ENCODE peak calls at places on chromosome X, in six cellular contexts. One of them, this sample, is unnamed.

GRCh38 chrX:34491126-34491525 is 166.0 kb downstream of the TMEM47 start:
- DNase-seq in mucosa of descending colon: no peak
- DNase-seq in mammary epithelial cell: no peak
- DNase-seq in A549: no peak
- DNase-seq in neural crest cell: no peak
- DNase-seq in CD4-positive, alpha-beta T cell: no peak
- DNase-seq in this sample: no peak

GRCh38 chrX:102930990-102931756 is 5.9 kb upstream of the RAB40AL start:
- DNase-seq in CD4-positive, alpha-beta T cell: no peak
- DNase-seq in mammary epithelial cell: peak
- DNase-seq in neural crest cell: no peak
- DNase-seq in A549: no peak
- DNase-seq in mucosa of descending colon: no peak
- DNase-seq in this sample: no peak

GRCh38 chrX:32741910-32742309 is 469.4 kb downstream of the DMD start:
- DNase-seq in mucosa of descending colon: no peak
- DNase-seq in mammary epithelial cell: no peak
- DNase-seq in A549: no peak
- DNase-seq in neural crest cell: no peak
- DNase-seq in CD4-positive, alpha-beta T cell: no peak
- DNase-seq in this sample: no peak

GRCh38 chrX:23952984-23953907 is 45.4 kb downstream of the CXorf58 start:
- DNase-seq in A549: no peak
- DNase-seq in CD4-positive, alpha-beta T cell: peak
- DNase-seq in neural crest cell: no peak
- DNase-seq in mammary epithelial cell: no peak
- DNase-seq in mucosa of descending colon: no peak
- DNase-seq in this sample: peak

GRCh38 chrX:131734621-131735020 is 190.7 kb downstream of the OR13H1 start:
- DNase-seq in neural crest cell: no peak
- DNase-seq in A549: no peak
- DNase-seq in CD4-positive, alpha-beta T cell: no peak
- DNase-seq in mammary epithelial cell: peak
- DNase-seq in mucosa of descending colon: no peak
- DNase-seq in this sample: no peak

GRCh38 chrX:76253432-76253831 is 80.6 kb downstream of the PBDC1 start:
- DNase-seq in CD4-positive, alpha-beta T cell: peak
- DNase-seq in neural crest cell: peak
- DNase-seq in A549: peak
- DNase-seq in mucosa of descending colon: no peak
- DNase-seq in mammary epithelial cell: peak
- DNase-seq in this sample: peak

GRCh38 chrX:141638601-141639000 is 49.1 kb downstream of the SPANXA2 start:
- DNase-seq in CD4-positive, alpha-beta T cell: no peak
- DNase-seq in A549: no peak
- DNase-seq in neural crest cell: no peak
- DNase-seq in mammary epithelial cell: no peak
- DNase-seq in mucosa of descending colon: no peak
- DNase-seq in this sample: no peak

GRCh38 chrX:106170318-106170717 is 2.2 kb downstream of the PWWP3B start:
- DNase-seq in CD4-positive, alpha-beta T cell: no peak
- DNase-seq in mammary epithelial cell: peak
- DNase-seq in mucosa of descending colon: no peak
- DNase-seq in neural crest cell: no peak
- DNase-seq in A549: no peak
- DNase-seq in this sample: no peak

GRCh38 chrX:646796-647195 is 16.2 kb downstream of the SHOX start:
- DNase-seq in A549: no peak
- DNase-seq in CD4-positive, alpha-beta T cell: no peak
- DNase-seq in mammary epithelial cell: no peak
- DNase-seq in neural crest cell: no peak
- DNase-seq in mucosa of descending colon: no peak
- DNase-seq in this sample: no peak

GRCh38 chrX:109964390-109964789 is 38.5 kb upstream of the TMEM164 start:
- DNase-seq in neural crest cell: no peak
- DNase-seq in A549: no peak
- DNase-seq in CD4-positive, alpha-beta T cell: no peak
- DNase-seq in mammary epithelial cell: no peak
- DNase-seq in mucosa of descending colon: no peak
- DNase-seq in this sample: no peak

GRCh38 chrX:140817943-140818342 is 108.4 kb downstream of the LINC00632 start:
- DNase-seq in mucosa of descending colon: no peak
- DNase-seq in A549: peak
- DNase-seq in CD4-positive, alpha-beta T cell: no peak
- DNase-seq in mammary epithelial cell: no peak
- DNase-seq in neural crest cell: peak
- DNase-seq in this sample: peak

GRCh38 chrX:12993823-12994222 is 18.9 kb downstream of the TMSB4X start:
- DNase-seq in mammary epithelial cell: no peak
- DNase-seq in CD4-positive, alpha-beta T cell: no peak
- DNase-seq in A549: no peak
- DNase-seq in neural crest cell: no peak
- DNase-seq in mucosa of descending colon: no peak
- DNase-seq in this sample: no peak

GRCh38 chrX:3250946-3251345 is 95.5 kb downstream of the MXRA5 start:
- DNase-seq in CD4-positive, alpha-beta T cell: no peak
- DNase-seq in A549: no peak
- DNase-seq in mucosa of descending colon: no peak
- DNase-seq in neural crest cell: no peak
- DNase-seq in mammary epithelial cell: no peak
- DNase-seq in this sample: no peak

GRCh38 chrX:3244203-3244743 is 102.2 kb downstream of the MXRA5 start:
- DNase-seq in neural crest cell: no peak
- DNase-seq in CD4-positive, alpha-beta T cell: no peak
- DNase-seq in A549: no peak
- DNase-seq in mammary epithelial cell: peak
- DNase-seq in mucosa of descending colon: no peak
- DNase-seq in this sample: no peak

DNA sequence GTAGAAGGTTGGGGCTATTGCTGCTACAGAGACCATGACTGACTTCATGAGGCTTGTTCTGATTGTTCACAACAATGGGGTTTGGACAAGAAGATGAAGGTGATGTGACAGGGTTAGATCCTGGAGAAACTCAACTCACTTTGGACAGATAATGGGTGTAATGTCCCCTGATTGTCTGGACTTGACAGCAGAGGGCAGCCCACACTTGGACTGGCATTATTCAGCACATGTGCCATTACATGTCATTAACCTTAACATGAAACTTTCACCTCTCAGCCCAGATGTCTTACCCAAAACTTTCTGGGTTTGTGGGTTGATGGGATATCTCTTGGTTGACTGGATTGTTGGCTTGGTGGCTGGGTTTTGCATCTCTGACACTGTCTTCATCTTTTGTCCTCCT is 101.5 kb downstream of the MXRA5 start:
- DNase-seq in neural crest cell: no peak
- DNase-seq in CD4-positive, alpha-beta T cell: no peak
- DNase-seq in mammary epithelial cell: peak
- DNase-seq in A549: no peak
- DNase-seq in mucosa of descending colon: no peak
- DNase-seq in this sample: peak
- TF ChIP-seq CTCF in neural crest cell: no peak
- TF ChIP-seq CTCF in CD4-positive, alpha-beta T cell: no peak
- TF ChIP-seq CTCF in mammary epithelial cell: peak
- TF ChIP-seq CTCF in A549: no peak
- TF ChIP-seq CTCF in mucosa of descending colon: no peak
- TF ChIP-seq CTCF in this sample: no peak

DNA sequence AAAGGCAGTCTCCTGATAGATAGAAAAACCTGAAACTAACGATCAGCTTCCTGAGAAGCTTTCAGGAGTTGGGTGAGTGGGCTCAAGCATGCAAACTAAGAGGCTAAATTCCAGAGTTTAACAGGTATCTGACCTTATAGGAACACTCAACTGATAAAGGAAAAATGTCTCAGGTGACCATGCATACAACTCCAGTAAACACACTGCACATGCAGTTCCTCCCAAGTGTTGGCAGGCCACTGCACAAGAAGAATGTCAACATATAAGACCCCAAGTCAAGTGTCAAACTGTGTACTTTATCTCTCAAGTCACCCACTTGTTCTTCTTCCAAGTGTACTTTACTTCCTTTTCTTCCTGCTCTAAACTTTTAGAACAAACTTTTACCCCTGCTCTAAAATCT is 981.2 kb downstream of the FAM133A start:
- DNase-seq in A549: no peak
- DNase-seq in neural crest cell: no peak
- DNase-seq in CD4-positive, alpha-beta T cell: no peak
- DNase-seq in mucosa of descending colon: no peak
- DNase-seq in mammary epithelial cell: no peak
- DNase-seq in this sample: no peak
- TF ChIP-seq CTCF in A549: no peak
- TF ChIP-seq CTCF in neural crest cell: no peak
- TF ChIP-seq CTCF in CD4-positive, alpha-beta T cell: no peak
- TF ChIP-seq CTCF in mucosa of descending colon: no peak
- TF ChIP-seq CTCF in mammary epithelial cell: no peak
- TF ChIP-seq CTCF in this sample: no peak

DNA sequence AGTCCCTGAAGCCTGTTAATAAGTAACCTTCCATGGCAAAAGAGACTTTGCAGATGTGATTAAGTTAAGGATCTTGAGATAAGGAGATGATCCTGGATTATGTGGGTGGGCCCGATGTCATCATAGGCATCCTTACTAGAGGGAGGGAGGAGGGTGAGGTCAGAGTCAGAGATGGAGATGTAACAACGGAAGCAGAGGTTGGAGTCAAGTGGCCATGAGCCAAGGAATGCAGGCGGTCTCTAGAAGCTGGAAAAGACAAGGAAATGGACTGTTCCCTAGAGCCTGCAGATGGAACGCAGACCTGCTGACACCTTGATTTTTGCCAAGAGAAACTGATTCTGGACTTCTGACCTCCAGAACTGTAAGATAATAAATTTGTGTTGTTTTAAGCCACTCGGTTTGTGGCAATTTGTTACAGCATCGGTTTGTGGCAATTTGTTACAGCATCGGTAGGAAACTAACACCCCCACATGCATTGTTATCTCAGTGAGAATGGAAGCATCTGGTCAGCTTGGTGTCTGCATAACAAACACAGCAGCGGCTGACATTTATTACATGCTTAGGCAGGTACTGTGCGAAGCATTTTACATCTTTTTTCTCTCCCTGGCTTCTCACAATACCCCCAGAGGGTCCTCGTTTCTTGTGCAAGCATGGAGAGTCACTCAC is 55.6 kb downstream of the CLDN34 start:
- DNase-seq in neural crest cell: no peak
- DNase-seq in mammary epithelial cell: no peak
- DNase-seq in CD4-positive, alpha-beta T cell: no peak
- DNase-seq in mucosa of descending colon: no peak
- DNase-seq in A549: peak
- DNase-seq in this sample: no peak
- TF ChIP-seq CTCF in neural crest cell: no peak
- TF ChIP-seq CTCF in mammary epithelial cell: no peak
- TF ChIP-seq CTCF in CD4-positive, alpha-beta T cell: no peak
- TF ChIP-seq CTCF in mucosa of descending colon: no peak
- TF ChIP-seq CTCF in A549: no peak
- TF ChIP-seq CTCF in this sample: no peak

GRCh38 chrX:79559290-79559689 is 192.2 kb upstream of the ITM2A start:
- DNase-seq in neural crest cell: no peak
- DNase-seq in A549: no peak
- DNase-seq in mucosa of descending colon: no peak
- DNase-seq in mammary epithelial cell: no peak
- DNase-seq in CD4-positive, alpha-beta T cell: no peak
- DNase-seq in this sample: no peak

GRCh38 chrX:79557212-79557611 is 190.1 kb upstream of the ITM2A start:
- DNase-seq in CD4-positive, alpha-beta T cell: no peak
- DNase-seq in A549: no peak
- DNase-seq in mucosa of descending colon: no peak
- DNase-seq in mammary epithelial cell: no peak
- DNase-seq in neural crest cell: no peak
- DNase-seq in this sample: no peak

DNA sequence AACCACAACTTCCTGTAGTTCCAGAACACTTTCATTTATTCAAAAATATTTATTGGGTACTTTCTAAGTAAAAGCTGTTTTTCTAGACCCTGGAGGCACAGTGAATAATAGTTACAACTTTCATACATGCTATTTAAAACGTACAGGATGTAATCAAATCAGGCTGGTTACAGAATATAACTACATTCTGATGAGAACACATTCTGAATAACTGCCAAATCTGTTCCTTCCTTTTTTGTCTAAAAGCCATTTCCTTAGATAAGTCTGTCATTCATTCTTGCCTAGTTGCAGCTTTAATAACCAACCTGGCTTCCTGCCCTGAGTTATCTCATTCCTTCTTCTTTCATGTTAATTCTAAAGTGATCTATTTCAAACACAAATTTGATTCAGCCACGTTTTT is 189.6 kb upstream of the ITM2A start:
- DNase-seq in mammary epithelial cell: no peak
- DNase-seq in mucosa of descending colon: no peak
- DNase-seq in A549: no peak
- DNase-seq in CD4-positive, alpha-beta T cell: no peak
- DNase-seq in neural crest cell: no peak
- DNase-seq in this sample: no peak
- TF ChIP-seq CTCF in mammary epithelial cell: no peak
- TF ChIP-seq CTCF in mucosa of descending colon: no peak
- TF ChIP-seq CTCF in A549: no peak
- TF ChIP-seq CTCF in CD4-positive, alpha-beta T cell: no peak
- TF ChIP-seq CTCF in neural crest cell: no peak
- TF ChIP-seq CTCF in this sample: no peak

GRCh38 chrX:77446029-77446585 is 1.1 kb upstream of the FGF16 start:
- DNase-seq in mucosa of descending colon: peak
- DNase-seq in mammary epithelial cell: no peak
- DNase-seq in neural crest cell: no peak
- DNase-seq in A549: no peak
- DNase-seq in CD4-positive, alpha-beta T cell: no peak
- DNase-seq in this sample: peak
- TF ChIP-seq CTCF in mucosa of descending colon: no peak
- TF ChIP-seq CTCF in mammary epithelial cell: peak
- TF ChIP-seq CTCF in neural crest cell: peak
- TF ChIP-seq CTCF in A549: no peak
- TF ChIP-seq CTCF in CD4-positive, alpha-beta T cell: no peak
- TF ChIP-seq CTCF in this sample: peak